ENCODE peak calls at places on chromosomes 16 and 17, in five cellular contexts. One of them, this sample, is unnamed.

GRCh38 chr16:70593544-70593943 is 52.8 kb upstream of the IL34 start:
- DNase-seq in lower lobe of right lung: no peak
- DNase-seq in aorta: no peak
- DNase-seq in fibroblast of lung: no peak
- DNase-seq in effector memory CD4-positive, alpha-beta T cell: no peak
- DNase-seq in this sample: no peak

GRCh38 chr17:48023408-48024148 is 14.0 kb downstream of the COPZ2 start:
- DNase-seq in lower lobe of right lung: peak
- DNase-seq in aorta: peak
- DNase-seq in fibroblast of lung: peak
- DNase-seq in effector memory CD4-positive, alpha-beta T cell: peak
- DNase-seq in this sample: peak

GRCh38 chr17:30074726-30075125 is 41.9 kb upstream of the NSRP1 start:
- DNase-seq in lower lobe of right lung: no peak
- DNase-seq in aorta: no peak
- DNase-seq in fibroblast of lung: no peak
- DNase-seq in effector memory CD4-positive, alpha-beta T cell: no peak
- DNase-seq in this sample: no peak

GRCh38 chr16:53745753-53746258 is 41.9 kb downstream of the FTO start:
- DNase-seq in lower lobe of right lung: no peak
- DNase-seq in aorta: no peak
- DNase-seq in fibroblast of lung: peak
- DNase-seq in effector memory CD4-positive, alpha-beta T cell: no peak
- DNase-seq in this sample: no peak

GRCh38 chr17:40777459-40777858 is 4.9 kb downstream of the KRT27 start:
- DNase-seq in lower lobe of right lung: no peak
- DNase-seq in aorta: no peak
- DNase-seq in fibroblast of lung: no peak
- DNase-seq in effector memory CD4-positive, alpha-beta T cell: no peak
- DNase-seq in this sample: no peak

GRCh38 chr16:72829846-72830620 is 217.9 kb downstream of the ZFHX3 start:
- DNase-seq in lower lobe of right lung: no peak
- DNase-seq in aorta: no peak
- DNase-seq in fibroblast of lung: no peak
- DNase-seq in effector memory CD4-positive, alpha-beta T cell: no peak
- DNase-seq in this sample: no peak

GRCh38 chr16:4309833-4310266 is 6.0 kb upstream of the GLIS2 start:
- DNase-seq in lower lobe of right lung: peak
- DNase-seq in aorta: peak
- DNase-seq in fibroblast of lung: peak
- DNase-seq in effector memory CD4-positive, alpha-beta T cell: peak
- DNase-seq in this sample: no peak

GRCh38 chr16:10923650-10924214 is 18.5 kb downstream of the DEXI start:
- DNase-seq in lower lobe of right lung: no peak
- DNase-seq in aorta: peak
- DNase-seq in fibroblast of lung: no peak
- DNase-seq in effector memory CD4-positive, alpha-beta T cell: no peak
- DNase-seq in this sample: peak

GRCh38 chr17:236641-237405 is 55.4 kb upstream of the DOC2B start:
- DNase-seq in lower lobe of right lung: peak
- DNase-seq in aorta: peak
- DNase-seq in fibroblast of lung: peak
- DNase-seq in effector memory CD4-positive, alpha-beta T cell: no peak
- DNase-seq in this sample: no peak

GRCh38 chr16:3129137-3130131 is 5.4 kb upstream of the ZNF213 start:
- DNase-seq in lower lobe of right lung: peak
- DNase-seq in aorta: peak
- DNase-seq in fibroblast of lung: peak
- DNase-seq in effector memory CD4-positive, alpha-beta T cell: peak
- DNase-seq in this sample: peak

GRCh38 chr16:14057878-14058382 is 13.2 kb upstream of the MRTFB start:
- DNase-seq in lower lobe of right lung: no peak
- DNase-seq in aorta: no peak
- DNase-seq in fibroblast of lung: peak
- DNase-seq in effector memory CD4-positive, alpha-beta T cell: no peak
- DNase-seq in this sample: no peak

GRCh38 chr17:80517641-80518040 is 27.0 kb upstream of the RPTOR start:
- DNase-seq in lower lobe of right lung: no peak
- DNase-seq in aorta: no peak
- DNase-seq in fibroblast of lung: no peak
- DNase-seq in effector memory CD4-positive, alpha-beta T cell: no peak
- DNase-seq in this sample: no peak

GRCh38 chr16:55437627-55438026 is 41.4 kb upstream of the MMP2 start:
- DNase-seq in lower lobe of right lung: no peak
- DNase-seq in aorta: no peak
- DNase-seq in fibroblast of lung: peak
- DNase-seq in effector memory CD4-positive, alpha-beta T cell: no peak
- DNase-seq in this sample: no peak

GRCh38 chr16:72848759-72849664 is 198.9 kb downstream of the ZFHX3 start:
- DNase-seq in lower lobe of right lung: peak
- DNase-seq in aorta: peak
- DNase-seq in fibroblast of lung: peak
- DNase-seq in effector memory CD4-positive, alpha-beta T cell: no peak
- DNase-seq in this sample: peak

GRCh38 chr17:71251276-71251675 is 869.5 kb upstream of the SOX9 start:
- DNase-seq in lower lobe of right lung: no peak
- DNase-seq in aorta: no peak
- DNase-seq in fibroblast of lung: peak
- DNase-seq in effector memory CD4-positive, alpha-beta T cell: no peak
- DNase-seq in this sample: no peak

GRCh38 chr17:36204724-36205500 is 6.0 kb upstream of the CCL4L2 start:
- DNase-seq in lower lobe of right lung: no peak
- DNase-seq in aorta: no peak
- DNase-seq in fibroblast of lung: no peak
- DNase-seq in effector memory CD4-positive, alpha-beta T cell: no peak
- DNase-seq in this sample: no peak

GRCh38 chr17:19341641-19342610 is 20.6 kb downstream of the B9D1 start:
- DNase-seq in lower lobe of right lung: no peak
- DNase-seq in aorta: peak
- DNase-seq in fibroblast of lung: peak
- DNase-seq in effector memory CD4-positive, alpha-beta T cell: no peak
- DNase-seq in this sample: no peak

GRCh38 chr17:32141690-32142037 is 638 bp upstream of the RHOT1 start:
- DNase-seq in lower lobe of right lung: no peak
- DNase-seq in aorta: no peak
- DNase-seq in fibroblast of lung: no peak
- DNase-seq in effector memory CD4-positive, alpha-beta T cell: no peak
- DNase-seq in this sample: no peak

GRCh38 chr17:32142038-32142856 is at the start of gene RHOT1:
- DNase-seq in lower lobe of right lung: peak
- DNase-seq in aorta: peak
- DNase-seq in fibroblast of lung: peak
- DNase-seq in effector memory CD4-positive, alpha-beta T cell: peak
- DNase-seq in this sample: peak

GRCh38 chr17:32143525-32143865 is 1.2 kb downstream of the RHOT1 start:
- DNase-seq in lower lobe of right lung: no peak
- DNase-seq in aorta: no peak
- DNase-seq in fibroblast of lung: no peak
- DNase-seq in effector memory CD4-positive, alpha-beta T cell: no peak
- DNase-seq in this sample: no peak

GRCh38 chr17:32142857-32143524 is 689 bp downstream of the RHOT1 start:
- DNase-seq in lower lobe of right lung: peak
- DNase-seq in aorta: no peak
- DNase-seq in fibroblast of lung: peak
- DNase-seq in effector memory CD4-positive, alpha-beta T cell: no peak
- DNase-seq in this sample: peak
- H3K27ac ChIP-seq in lower lobe of right lung: peak
- H3K27ac ChIP-seq in aorta: peak
- H3K27ac ChIP-seq in fibroblast of lung: peak
- H3K27ac ChIP-seq in effector memory CD4-positive, alpha-beta T cell: peak
- H3K27ac ChIP-seq in this sample: peak

DNA sequence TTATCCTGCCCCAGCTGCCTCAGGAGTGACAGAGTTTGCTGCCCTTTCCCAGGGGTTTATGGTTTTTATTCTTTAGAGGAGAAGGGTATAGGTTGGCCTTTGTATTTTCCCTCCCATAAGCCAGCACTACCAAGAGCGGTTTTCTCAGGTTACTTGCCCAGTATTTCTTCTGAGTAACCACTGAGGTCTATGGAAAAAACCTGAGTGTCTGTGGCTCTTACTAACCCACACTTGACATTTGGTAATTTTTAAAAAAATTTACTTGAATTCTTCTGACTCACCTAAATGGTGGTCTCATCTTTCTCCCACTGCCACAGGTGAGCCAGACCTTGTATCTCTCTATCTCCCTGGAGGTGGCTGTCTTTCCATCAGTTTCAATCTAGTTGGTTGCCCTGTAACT is 6.0 kb downstream of the SLC7A6 start:
- DNase-seq in lower lobe of right lung: no peak
- DNase-seq in aorta: no peak
- DNase-seq in fibroblast of lung: no peak
- DNase-seq in effector memory CD4-positive, alpha-beta T cell: no peak
- DNase-seq in this sample: no peak
- H3K27ac ChIP-seq in lower lobe of right lung: no peak
- H3K27ac ChIP-seq in aorta: no peak
- H3K27ac ChIP-seq in fibroblast of lung: no peak
- H3K27ac ChIP-seq in effector memory CD4-positive, alpha-beta T cell: peak
- H3K27ac ChIP-seq in this sample: no peak

GRCh38 chr16:67014641-67015315 is 14.2 kb upstream of the CBFB start:
- DNase-seq in lower lobe of right lung: no peak
- DNase-seq in aorta: peak
- DNase-seq in fibroblast of lung: no peak
- DNase-seq in effector memory CD4-positive, alpha-beta T cell: no peak
- DNase-seq in this sample: no peak
- H3K27ac ChIP-seq in lower lobe of right lung: peak
- H3K27ac ChIP-seq in aorta: peak
- H3K27ac ChIP-seq in fibroblast of lung: no peak
- H3K27ac ChIP-seq in effector memory CD4-positive, alpha-beta T cell: no peak
- H3K27ac ChIP-seq in this sample: peak

GRCh38 chr17:34369196-34369500 is 6.1 kb upstream of the CCL1 start:
- DNase-seq in lower lobe of right lung: no peak
- DNase-seq in aorta: no peak
- DNase-seq in fibroblast of lung: no peak
- DNase-seq in effector memory CD4-positive, alpha-beta T cell: no peak
- DNase-seq in this sample: no peak
- H3K27ac ChIP-seq in lower lobe of right lung: no peak
- H3K27ac ChIP-seq in aorta: no peak
- H3K27ac ChIP-seq in fibroblast of lung: no peak
- H3K27ac ChIP-seq in effector memory CD4-positive, alpha-beta T cell: no peak
- H3K27ac ChIP-seq in this sample: no peak

GRCh38 chr16:81780350-81780749 is 1.3 kb downstream of the PLCG2 start:
- DNase-seq in lower lobe of right lung: no peak
- DNase-seq in aorta: no peak
- DNase-seq in fibroblast of lung: no peak
- DNase-seq in effector memory CD4-positive, alpha-beta T cell: no peak
- DNase-seq in this sample: no peak

GRCh38 chr16:81775570-81775969 is 3.5 kb upstream of the PLCG2 start:
- DNase-seq in lower lobe of right lung: no peak
- DNase-seq in aorta: no peak
- DNase-seq in fibroblast of lung: no peak
- DNase-seq in effector memory CD4-positive, alpha-beta T cell: no peak
- DNase-seq in this sample: no peak

GRCh38 chr16:81778231-81778630 is 860 bp upstream of the PLCG2 start:
- DNase-seq in lower lobe of right lung: no peak
- DNase-seq in aorta: no peak
- DNase-seq in fibroblast of lung: no peak
- DNase-seq in effector memory CD4-positive, alpha-beta T cell: no peak
- DNase-seq in this sample: no peak

GRCh38 chr16:81778861-81779539 is at the start of gene PLCG2:
- DNase-seq in lower lobe of right lung: peak
- DNase-seq in aorta: peak
- DNase-seq in fibroblast of lung: peak
- DNase-seq in effector memory CD4-positive, alpha-beta T cell: peak
- DNase-seq in this sample: no peak

DNA sequence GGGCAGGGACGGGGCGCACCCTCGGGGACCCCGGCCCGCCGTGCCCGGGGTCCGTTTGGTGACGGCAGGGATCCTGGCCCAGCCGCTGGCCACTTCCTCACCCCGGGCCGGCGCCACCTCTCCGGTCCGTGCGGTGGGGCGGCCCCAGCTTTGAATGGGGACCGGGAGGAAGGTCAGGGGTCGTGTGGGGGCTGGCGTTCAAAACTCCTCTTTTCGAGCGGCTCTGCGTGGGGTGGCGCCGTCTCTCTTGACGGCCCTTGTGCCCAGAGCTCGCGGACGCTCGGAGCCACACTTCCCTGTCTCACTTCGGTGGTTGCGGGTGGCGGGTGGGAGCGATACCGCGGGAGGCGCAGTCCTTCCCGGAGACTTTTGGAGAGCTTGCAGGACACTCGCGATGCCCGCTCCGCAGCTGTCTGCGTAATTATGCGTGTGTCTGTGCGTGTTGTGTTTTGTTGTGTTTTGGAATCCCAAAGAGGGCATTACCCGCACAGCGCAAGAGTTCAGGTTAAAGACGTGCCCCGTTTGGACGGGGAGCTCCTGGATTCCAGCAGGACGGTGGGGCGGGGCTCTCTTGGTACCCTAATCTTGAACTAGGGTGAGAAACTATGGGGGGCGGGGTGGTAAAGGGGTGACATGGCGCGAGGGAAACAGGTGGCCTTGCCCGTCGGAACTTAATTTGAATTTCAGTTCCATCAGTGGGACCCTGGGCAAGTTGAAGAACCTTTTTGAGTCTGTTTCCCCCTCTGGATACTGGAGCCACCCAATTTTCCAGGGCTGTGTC is 639 bp downstream of the PLCG2 start:
- DNase-seq in lower lobe of right lung: peak
- DNase-seq in aorta: peak
- DNase-seq in fibroblast of lung: peak
- DNase-seq in effector memory CD4-positive, alpha-beta T cell: no peak
- DNase-seq in this sample: no peak
- H3K27ac ChIP-seq in lower lobe of right lung: peak
- H3K27ac ChIP-seq in aorta: no peak
- H3K27ac ChIP-seq in fibroblast of lung: no peak
- H3K27ac ChIP-seq in effector memory CD4-positive, alpha-beta T cell: no peak
- H3K27ac ChIP-seq in this sample: no peak

DNA sequence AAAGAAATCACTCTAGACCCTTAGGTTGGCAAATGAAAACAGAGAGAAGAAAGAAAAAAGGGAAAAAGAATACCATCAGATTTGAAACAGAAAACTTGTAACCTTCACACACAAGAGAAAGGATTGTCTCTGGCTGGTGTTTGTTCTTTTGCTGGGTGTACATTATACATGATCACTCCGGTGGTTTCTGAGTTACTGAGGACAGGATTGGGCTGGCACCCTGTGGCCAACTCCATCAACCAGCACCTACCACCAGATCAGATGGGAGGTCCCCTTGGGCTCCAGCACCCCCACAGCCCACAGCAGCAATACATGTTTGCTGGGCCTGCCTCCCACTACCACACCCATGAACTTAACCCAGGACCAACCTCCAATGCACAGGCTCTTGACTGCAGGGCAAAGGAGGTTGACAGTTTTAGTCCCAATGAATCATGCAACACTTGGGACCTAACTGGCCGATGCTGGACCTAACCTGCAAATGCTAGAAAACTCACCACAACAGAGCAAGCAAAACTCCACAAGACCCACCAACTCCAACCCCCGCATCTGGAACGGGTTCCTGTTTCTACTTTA is 308.3 kb downstream of the SOX9 start:
- DNase-seq in lower lobe of right lung: no peak
- DNase-seq in aorta: no peak
- DNase-seq in fibroblast of lung: no peak
- DNase-seq in effector memory CD4-positive, alpha-beta T cell: no peak
- DNase-seq in this sample: no peak
- H3K27ac ChIP-seq in lower lobe of right lung: no peak
- H3K27ac ChIP-seq in aorta: no peak
- H3K27ac ChIP-seq in fibroblast of lung: no peak
- H3K27ac ChIP-seq in effector memory CD4-positive, alpha-beta T cell: no peak
- H3K27ac ChIP-seq in this sample: no peak